ENCODE peak calls at places on chromosomes 13 and 19, in six cellular contexts. One of them, this sample, is unnamed. For H3K36me3, the result is how much of the 10 kb centered on the place peaks cover.

GRCh38 chr13:59442946-59443345 is 720.8 kb downstream of the DIAPH3 start:
- DNase-seq in kidney: no peak
- DNase-seq in psoas muscle: no peak
- DNase-seq in body of pancreas: no peak
- DNase-seq in lower lobe of right lung: no peak
- DNase-seq in left ventricle myocardium inferior: no peak
- DNase-seq in this sample: no peak

GRCh38 chr13:82747948-82748347 is 1134.3 kb downstream of the SLITRK1 start:
- DNase-seq in kidney: no peak
- DNase-seq in psoas muscle: no peak
- DNase-seq in body of pancreas: no peak
- DNase-seq in lower lobe of right lung: no peak
- DNase-seq in left ventricle myocardium inferior: no peak
- DNase-seq in this sample: no peak

GRCh38 chr13:51738226-51738905 is 65.6 kb downstream of the DHRS12 start:
- DNase-seq in kidney: no peak
- DNase-seq in psoas muscle: no peak
- DNase-seq in body of pancreas: no peak
- DNase-seq in lower lobe of right lung: no peak
- DNase-seq in left ventricle myocardium inferior: no peak
- DNase-seq in this sample: no peak

GRCh38 chr13:85806553-85807175 is 7.4 kb upstream of the SLITRK6 start:
- DNase-seq in kidney: no peak
- DNase-seq in psoas muscle: no peak
- DNase-seq in body of pancreas: no peak
- DNase-seq in lower lobe of right lung: no peak
- DNase-seq in left ventricle myocardium inferior: no peak
- DNase-seq in this sample: no peak

GRCh38 chr13:109140054-109140776 is 510.8 kb downstream of the MYO16 start:
- DNase-seq in kidney: no peak
- DNase-seq in psoas muscle: no peak
- DNase-seq in body of pancreas: no peak
- DNase-seq in lower lobe of right lung: no peak
- DNase-seq in left ventricle myocardium inferior: no peak
- DNase-seq in this sample: no peak

GRCh38 chr13:19586904-19587634 is 25.7 kb upstream of the TPTE2 start:
- DNase-seq in kidney: no peak
- DNase-seq in psoas muscle: peak
- DNase-seq in body of pancreas: no peak
- DNase-seq in lower lobe of right lung: peak
- DNase-seq in left ventricle myocardium inferior: no peak
- DNase-seq in this sample: no peak

GRCh38 chr19:55640043-55640576 is 692 bp upstream of the ZNF580 start:
- DNase-seq in kidney: peak
- DNase-seq in psoas muscle: peak
- DNase-seq in body of pancreas: peak
- DNase-seq in lower lobe of right lung: peak
- DNase-seq in left ventricle myocardium inferior: peak
- DNase-seq in this sample: no peak

GRCh38 chr13:113083402-113084061 is 22.1 kb upstream of the F7 start:
- DNase-seq in kidney: peak
- DNase-seq in psoas muscle: peak
- DNase-seq in body of pancreas: no peak
- DNase-seq in lower lobe of right lung: peak
- DNase-seq in left ventricle myocardium inferior: peak
- DNase-seq in this sample: no peak

GRCh38 chr13:105763851-105764250 is 771.6 kb downstream of the EFNB2 start:
- DNase-seq in kidney: no peak
- DNase-seq in psoas muscle: no peak
- DNase-seq in body of pancreas: no peak
- DNase-seq in lower lobe of right lung: no peak
- DNase-seq in left ventricle myocardium inferior: no peak
- DNase-seq in this sample: no peak

GRCh38 chr13:113637262-113638160 is 20.5 kb downstream of the ATP4B start:
- DNase-seq in kidney: peak
- DNase-seq in psoas muscle: peak
- DNase-seq in body of pancreas: no peak
- DNase-seq in lower lobe of right lung: no peak
- DNase-seq in left ventricle myocardium inferior: peak
- DNase-seq in this sample: no peak

GRCh38 chr19:3893509-3894179 is 13.2 kb downstream of the ATCAY start:
- DNase-seq in kidney: no peak
- DNase-seq in psoas muscle: no peak
- DNase-seq in body of pancreas: no peak
- DNase-seq in lower lobe of right lung: no peak
- DNase-seq in left ventricle myocardium inferior: no peak
- DNase-seq in this sample: no peak

GRCh38 chr19:24140099-24140498 is 53.1 kb downstream of the ZNF254 start:
- DNase-seq in kidney: no peak
- DNase-seq in psoas muscle: no peak
- DNase-seq in body of pancreas: no peak
- DNase-seq in lower lobe of right lung: no peak
- DNase-seq in left ventricle myocardium inferior: no peak
- DNase-seq in this sample: no peak

GRCh38 chr19:49758292-49758691 is 4.8 kb downstream of the TSKS start:
- DNase-seq in kidney: no peak
- DNase-seq in psoas muscle: no peak
- DNase-seq in body of pancreas: no peak
- DNase-seq in lower lobe of right lung: no peak
- DNase-seq in left ventricle myocardium inferior: no peak
- DNase-seq in this sample: no peak

GRCh38 chr13:99442273-99442895 is 58.9 kb upstream of the TM9SF2 start:
- DNase-seq in kidney: no peak
- DNase-seq in psoas muscle: no peak
- DNase-seq in body of pancreas: peak
- DNase-seq in lower lobe of right lung: no peak
- DNase-seq in left ventricle myocardium inferior: no peak
- DNase-seq in this sample: no peak

GRCh38 chr19:4866595-4867424 is 657 bp downstream of the PLIN3 start:
- DNase-seq in kidney: peak
- DNase-seq in psoas muscle: peak
- DNase-seq in body of pancreas: peak
- DNase-seq in lower lobe of right lung: peak
- DNase-seq in left ventricle myocardium inferior: peak
- DNase-seq in this sample: peak

GRCh38 chr19:55319786-55320185 is 5.4 kb downstream of the TMEM150B start:
- DNase-seq in kidney: peak
- DNase-seq in psoas muscle: peak
- DNase-seq in body of pancreas: no peak
- DNase-seq in lower lobe of right lung: no peak
- DNase-seq in left ventricle myocardium inferior: peak
- DNase-seq in this sample: no peak

GRCh38 chr13:28320884-28321574 is 173.9 kb downstream of the FLT1 start:
- DNase-seq in kidney: no peak
- DNase-seq in psoas muscle: no peak
- DNase-seq in body of pancreas: no peak
- DNase-seq in lower lobe of right lung: no peak
- DNase-seq in left ventricle myocardium inferior: no peak
- DNase-seq in this sample: no peak

GRCh38 chr13:97142452-97142851 is 79.7 kb upstream of the MBNL2 start:
- DNase-seq in kidney: no peak
- DNase-seq in psoas muscle: peak
- DNase-seq in body of pancreas: peak
- DNase-seq in lower lobe of right lung: no peak
- DNase-seq in left ventricle myocardium inferior: peak
- DNase-seq in this sample: no peak

GRCh38 chr13:45224181-45224580 is 23.3 kb upstream of the KCTD4 start:
- DNase-seq in kidney: no peak
- DNase-seq in psoas muscle: no peak
- DNase-seq in body of pancreas: no peak
- DNase-seq in lower lobe of right lung: no peak
- DNase-seq in left ventricle myocardium inferior: no peak
- DNase-seq in this sample: no peak

GRCh38 chr19:14616310-14616870 is 33.5 kb downstream of the CLEC17A start:
- DNase-seq in kidney: no peak
- DNase-seq in psoas muscle: no peak
- DNase-seq in body of pancreas: no peak
- DNase-seq in lower lobe of right lung: no peak
- DNase-seq in left ventricle myocardium inferior: no peak
- DNase-seq in this sample: no peak

GRCh38 chr19:32164384-32164992 is 180.9 kb upstream of the ZNF507 start:
- DNase-seq in kidney: no peak
- DNase-seq in psoas muscle: no peak
- DNase-seq in body of pancreas: no peak
- DNase-seq in lower lobe of right lung: no peak
- DNase-seq in left ventricle myocardium inferior: no peak
- DNase-seq in this sample: no peak

GRCh38 chr13:45879666-45880065 is 28.1 kb upstream of the SIAH3 start:
- DNase-seq in kidney: no peak
- DNase-seq in psoas muscle: peak
- DNase-seq in body of pancreas: no peak
- DNase-seq in lower lobe of right lung: no peak
- DNase-seq in left ventricle myocardium inferior: peak
- DNase-seq in this sample: peak

GRCh38 chr13:50941146-50941545 is 31.6 kb downstream of the RNASEH2B start:
- DNase-seq in kidney: no peak
- DNase-seq in psoas muscle: no peak
- DNase-seq in body of pancreas: no peak
- DNase-seq in lower lobe of right lung: no peak
- DNase-seq in left ventricle myocardium inferior: no peak
- DNase-seq in this sample: no peak

GRCh38 chr13:64075543-64076271 is 2660.1 kb upstream of the PCDH20 start:
- DNase-seq in kidney: peak
- DNase-seq in psoas muscle: no peak
- DNase-seq in body of pancreas: no peak
- DNase-seq in lower lobe of right lung: no peak
- DNase-seq in left ventricle myocardium inferior: no peak
- DNase-seq in this sample: no peak

GRCh38 chr19:20233105-20233504 is 66.1 kb downstream of the ZNF486 start:
- DNase-seq in kidney: no peak
- DNase-seq in psoas muscle: no peak
- DNase-seq in body of pancreas: peak
- DNase-seq in lower lobe of right lung: no peak
- DNase-seq in left ventricle myocardium inferior: no peak
- DNase-seq in this sample: no peak

GRCh38 chr19:8483165-8483564 is 19.3 kb downstream of the PRAM1 start:
- DNase-seq in kidney: no peak
- DNase-seq in psoas muscle: no peak
- DNase-seq in body of pancreas: no peak
- DNase-seq in lower lobe of right lung: no peak
- DNase-seq in left ventricle myocardium inferior: no peak
- DNase-seq in this sample: no peak

GRCh38 chr13:52359534-52359933 is 46.4 kb downstream of the THSD1 start:
- DNase-seq in kidney: no peak
- DNase-seq in psoas muscle: no peak
- DNase-seq in body of pancreas: no peak
- DNase-seq in lower lobe of right lung: no peak
- DNase-seq in left ventricle myocardium inferior: no peak
- DNase-seq in this sample: no peak

GRCh38 chr19:2411709-2412108 is 15.7 kb downstream of the TIMM13 start:
- DNase-seq in kidney: no peak
- DNase-seq in psoas muscle: no peak
- DNase-seq in body of pancreas: no peak
- DNase-seq in lower lobe of right lung: no peak
- DNase-seq in left ventricle myocardium inferior: no peak
- DNase-seq in this sample: no peak
- H3K27ac ChIP-seq in kidney: no peak
- H3K27ac ChIP-seq in psoas muscle: no peak
- H3K27ac ChIP-seq in body of pancreas: no peak
- H3K27ac ChIP-seq in lower lobe of right lung: no peak
- H3K27ac ChIP-seq in left ventricle myocardium inferior: no peak
- H3K27ac ChIP-seq in this sample: no peak

GRCh38 chr13:110206170-110206569 is 100.8 kb downstream of the COL4A1 start:
- DNase-seq in kidney: peak
- DNase-seq in psoas muscle: no peak
- DNase-seq in body of pancreas: no peak
- DNase-seq in lower lobe of right lung: no peak
- DNase-seq in left ventricle myocardium inferior: no peak
- DNase-seq in this sample: no peak

GRCh38 chr13:110209950-110210603 is 96.9 kb downstream of the COL4A1 start:
- DNase-seq in kidney: peak
- DNase-seq in psoas muscle: no peak
- DNase-seq in body of pancreas: no peak
- DNase-seq in lower lobe of right lung: no peak
- DNase-seq in left ventricle myocardium inferior: no peak
- DNase-seq in this sample: no peak

GRCh38 chr13:110211046-110211445 is 95.9 kb downstream of the COL4A1 start:
- DNase-seq in kidney: peak
- DNase-seq in psoas muscle: no peak
- DNase-seq in body of pancreas: no peak
- DNase-seq in lower lobe of right lung: no peak
- DNase-seq in left ventricle myocardium inferior: no peak
- DNase-seq in this sample: no peak

GRCh38 chr13:110210604-110210985 is 96.4 kb downstream of the COL4A1 start:
- DNase-seq in kidney: no peak
- DNase-seq in psoas muscle: no peak
- DNase-seq in body of pancreas: no peak
- DNase-seq in lower lobe of right lung: no peak
- DNase-seq in left ventricle myocardium inferior: no peak
- DNase-seq in this sample: no peak

DNA sequence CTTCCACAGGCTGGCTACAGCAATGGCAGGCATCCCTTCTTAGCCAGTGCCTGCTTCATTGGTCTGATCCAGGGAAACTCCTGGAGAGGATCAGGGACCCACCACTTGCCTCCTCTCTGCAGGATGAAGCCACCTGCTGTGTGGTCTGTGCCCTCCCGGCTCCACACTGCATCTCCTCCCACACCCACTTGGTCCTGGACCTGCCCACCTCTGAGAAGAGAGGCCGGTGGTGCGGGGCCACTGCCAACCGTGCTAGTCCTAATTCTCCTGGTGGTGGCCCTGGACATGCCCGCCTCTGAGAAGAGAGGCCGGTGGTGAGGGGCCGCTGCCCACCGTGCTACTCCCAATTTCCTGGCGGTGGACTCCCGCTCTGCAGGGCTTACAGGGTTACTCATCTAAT is 98.8 kb downstream of the COL4A1 start:
- DNase-seq in kidney: peak
- DNase-seq in psoas muscle: no peak
- DNase-seq in body of pancreas: no peak
- DNase-seq in lower lobe of right lung: no peak
- DNase-seq in left ventricle myocardium inferior: no peak
- DNase-seq in this sample: no peak
- H3K36me3 ChIP-seq in kidney: under half
- H3K36me3 ChIP-seq in psoas muscle: half or more
- H3K36me3 ChIP-seq in body of pancreas: under half
- H3K36me3 ChIP-seq in lower lobe of right lung: half or more
- H3K36me3 ChIP-seq in left ventricle myocardium inferior: half or more
- H3K36me3 ChIP-seq in this sample: under half

GRCh38 chr13:68440874-68441273 is 1210.7 kb upstream of the PCDH9 start:
- DNase-seq in kidney: no peak
- DNase-seq in psoas muscle: no peak
- DNase-seq in body of pancreas: no peak
- DNase-seq in lower lobe of right lung: no peak
- DNase-seq in left ventricle myocardium inferior: no peak
- DNase-seq in this sample: no peak
- H3K27ac ChIP-seq in kidney: no peak
- H3K27ac ChIP-seq in psoas muscle: no peak
- H3K27ac ChIP-seq in body of pancreas: no peak
- H3K27ac ChIP-seq in lower lobe of right lung: no peak
- H3K27ac ChIP-seq in left ventricle myocardium inferior: no peak
- H3K27ac ChIP-seq in this sample: no peak

GRCh38 chr19:17393914-17394313 is at the start of gene CCDC194:
- DNase-seq in kidney: no peak
- DNase-seq in psoas muscle: no peak
- DNase-seq in body of pancreas: no peak
- DNase-seq in lower lobe of right lung: no peak
- DNase-seq in left ventricle myocardium inferior: no peak
- DNase-seq in this sample: no peak
- H3K36me3 ChIP-seq in kidney: under half
- H3K36me3 ChIP-seq in psoas muscle: under half
- H3K36me3 ChIP-seq in body of pancreas: under half
- H3K36me3 ChIP-seq in lower lobe of right lung: under half
- H3K36me3 ChIP-seq in left ventricle myocardium inferior: under half
- H3K36me3 ChIP-seq in this sample: under half

This sample was measured in uterus.